ENCODE peak calls at places on chromosomes 2 and 18, in five cellular contexts. D is stimulated activated CD8-positive, alpha-beta memory T cell treated with anti-CD3 and anti-CD28 coated beads, Interleukin-15, amount 100 ng/mL, for 1 hour; T is NCI-H2107; W is transverse colon; O is effector CD4-positive, alpha-beta T cell. S is an unnamed sample.

GRCh38 chr2:7427293-7428060 is 510.3 kb downstream of the RNF144A start:
- DNase-seq in O (peak; percentile 25), D (no peak), W (no peak), T (peak; percentile 53), S (no peak)

GRCh38 chr2:4278392-4278791 is 575.0 kb downstream of the DCDC2C start:
- DNase-seq in T (no peak), O (no peak), D (no peak), W (no peak), S (no peak)

GRCh38 chr2:63050186-63050915 is at the start of gene OTX1:
- DNase-seq in T (peak; percentile 62), W (peak; percentile 59), O (no peak), D (no peak), S (peak; percentile 60)

GRCh38 chr18:50928551-50928950 is 39.3 kb upstream of the ELAC1 start:
- DNase-seq in W (no peak), D (no peak), T (no peak), O (no peak), S (no peak)

GRCh38 chr2:56757884-56758545 is 574.2 kb downstream of the CCDC85A start:
- DNase-seq in O (no peak), T (no peak), D (no peak), W (no peak), S (no peak)

GRCh38 chr2:104378853-104379374 is 475.0 kb upstream of the POU3F3 start:
- DNase-seq in D (no peak), W (peak; percentile 12), T (no peak), O (no peak), S (peak; percentile 14)

GRCh38 chr2:98908909-98909308 is 27.1 kb downstream of the CRACDL start:
- DNase-seq in T (no peak), O (no peak), D (no peak), W (no peak), S (no peak)

GRCh38 chr2:221463235-221463896 is 108.7 kb downstream of the EPHA4 start:
- DNase-seq in D (no peak), O (no peak), T (no peak), W (no peak), S (no peak)

GRCh38 chr2:196758474-196759377 is 40.8 kb downstream of the GTF3C3 start:
- DNase-seq in O (no peak), D (no peak), T (no peak), W (no peak), S (no peak)

GRCh38 chr2:40741532-40741931 is 289.6 kb upstream of the SLC8A1 start:
- DNase-seq in T (no peak), D (no peak), W (no peak), O (no peak), S (no peak)

GRCh38 chr2:195498839-195499490 is 158.1 kb upstream of the SLC39A10 start:
- DNase-seq in W (no peak), T (no peak), D (no peak), O (no peak), S (no peak)

GRCh38 chr2:46814160-46814559 is 101.4 kb downstream of the MCFD2 start:
- DNase-seq in T (no peak), W (peak; percentile 31), D (no peak), O (no peak), S (peak; percentile 34)

GRCh38 chr2:161223139-161223732 is 63.0 kb downstream of the TANK start:
- DNase-seq in W (no peak), D (no peak), T (no peak), O (peak; percentile 36), S (no peak)

GRCh38 chr2:23445450-23445868 is 60.5 kb downstream of the KLHL29 start:
- DNase-seq in D (no peak), O (no peak), T (no peak), W (no peak), S (no peak)

GRCh38 chr2:189261431-189261841 is 81.9 kb upstream of the COL5A2 start:
- DNase-seq in O (no peak), D (no peak), W (no peak), T (no peak), S (no peak)

GRCh38 chr2:165058471-165059265 is 103.3 kb upstream of the SLC38A11 start:
- DNase-seq in D (no peak), T (no peak), O (no peak), W (no peak), S (no peak)

GRCh38 chr2:143725425-143725824 is 596.2 kb downstream of the ARHGAP15 start:
- DNase-seq in T (no peak), W (no peak), O (no peak), D (no peak), S (no peak)

GRCh38 chr2:216572582-216573578 is 60.3 kb upstream of the IGFBP2 start:
- DNase-seq in O (no peak), D (no peak), W (no peak), T (no peak), S (peak; percentile 32)

GRCh38 chr2:9311488-9311887 is 104.9 kb downstream of the ASAP2 start:
- DNase-seq in T (no peak), O (no peak), D (no peak), W (peak; percentile 29), S (no peak)

GRCh38 chr2:149715005-149715592 is 127.5 kb upstream of the MMADHC start:
- DNase-seq in D (no peak), T (no peak), O (no peak), W (no peak), S (peak; percentile 8)

GRCh38 chr18:7300971-7301553 is 70.2 kb downstream of the LRRC30 start:
- DNase-seq in T (no peak), W (no peak), D (no peak), O (no peak), S (no peak)